ENCODE peak calls at places on chromosome 19, in six cellular contexts. L is M059J; P is HTR-8/SVneo; E is SW 1271; S is stimulated activated CD8-positive, alpha-beta memory T cell treated with anti-CD3 and anti-CD28 coated beads, Interleukin-4, amount 100 ng/mL, for 24 hours; U is GM20000. J is an unnamed sample.

GRCh38 chr19:58531052-58531600 is 11.5 kb upstream of the ZBTB45 start:
- DNase-seq in E (no peak), L (no peak), S (no peak), P (no peak), U (no peak), J (no peak)

GRCh38 chr19:10552596-10553053 is 8.9 kb downstream of the ATG4D start:
- DNase-seq in P (peak; percentile 53), U (peak; percentile 45), E (no peak), L (peak; percentile 49), S (no peak), J (no peak)

GRCh38 chr19:31113250-31113685 is 236.0 kb downstream of the TSHZ3 start:
- DNase-seq in E (no peak), P (peak; percentile 12), U (no peak), L (peak; percentile 61), S (no peak), J (peak; percentile 3)

GRCh38 chr19:55118401-55118991 is 1.1 kb upstream of the PPP1R12C start:
- DNase-seq in L (no peak), S (no peak), E (no peak), P (no peak), U (peak; percentile 50), J (peak; percentile 23)

GRCh38 chr19:49859838-49860715 is 7.3 kb downstream of the PNKP start:
- DNase-seq in U (no peak), S (no peak), L (no peak), E (no peak), P (no peak), J (no peak)

GRCh38 chr19:2982983-2983350 is 5.6 kb downstream of the TLE6 start:
- DNase-seq in E (no peak), U (no peak), S (no peak), L (peak; percentile 58), P (no peak), J (no peak)

GRCh38 chr19:40704491-40705361 is 12.0 kb downstream of the COQ8B start:
- DNase-seq in U (no peak), L (no peak), E (no peak), P (no peak), S (no peak), J (no peak)

GRCh38 chr19:58439576-58440554 is at the start of gene ZNF132:
- DNase-seq in P (peak; percentile 96), S (peak; percentile 89), E (no peak), U (peak; percentile 94), L (peak; percentile 100), J (peak; percentile 97)

GRCh38 chr19:41774515-41774980 is 19.2 kb downstream of the CEACAM6 start:
- DNase-seq in S (peak; percentile 16), P (no peak), E (no peak), L (no peak), U (no peak), J (peak; percentile 95)

GRCh38 chr19:10219678-10220077 is 11.5 kb downstream of the S1PR2 start:
- DNase-seq in P (no peak), E (peak; percentile 21), U (peak; percentile 78), L (peak; percentile 69), S (peak; percentile 11), J (peak; percentile 62)

GRCh38 chr19:2549701-2550191 is 73.8 kb downstream of the GADD45B start:
- DNase-seq in S (no peak), P (no peak), L (peak; percentile 96), U (no peak), E (no peak), J (peak; percentile 66)

GRCh38 chr19:6056801-6057650 is 53.3 kb downstream of the RFX2 start:
- DNase-seq in L (peak; percentile 98), U (no peak), P (peak; percentile 61), E (peak; percentile 59), S (no peak), J (peak; percentile 94)

GRCh38 chr19:6532244-6532999 is 1.6 kb downstream of the TNFSF9 start:
- DNase-seq in P (no peak), S (no peak), L (no peak), E (no peak), U (peak; percentile 83), J (no peak)

GRCh38 chr19:56750658-56751057 is 79.1 kb upstream of the ZNF835 start:
- DNase-seq in U (no peak), E (no peak), L (no peak), P (no peak), S (no peak), J (no peak)

GRCh38 chr19:39951065-39951650 is 16.7 kb upstream of the FCGBP start:
- DNase-seq in S (no peak), E (no peak), L (no peak), U (no peak), P (no peak), J (no peak)

GRCh38 chr19:49216076-49216475 is 58.5 kb downstream of the TRPM4 start:
- DNase-seq in P (no peak), U (no peak), L (peak; percentile 79), S (no peak), E (no peak), J (peak; percentile 67)

GRCh38 chr19:45177817-45178261 is at the start of gene TRAPPC6A:
- DNase-seq in P (no peak), L (peak; percentile 68), S (no peak), U (no peak), E (no peak), J (peak; percentile 84)

GRCh38 chr19:48006762-48007161 is 12.3 kb downstream of the ELSPBP1 start:
- DNase-seq in P (no peak), E (no peak), L (peak; percentile 21), S (no peak), U (no peak), J (no peak)

GRCh38 chr19:34499155-34499834 is 17.7 kb downstream of the WTIP start:
- DNase-seq in S (no peak), U (no peak), P (no peak), L (no peak), E (no peak), J (no peak)

GRCh38 chr19:48480151-48480475 is 10.9 kb downstream of the CYTH2 start:
- DNase-seq in L (no peak), S (peak; percentile 24), E (no peak), U (no peak), P (no peak), J (no peak)

J was measured in kidney tubule cell.